ENCODE peak calls at places on chromosomes 7 and 10, in ten cellular contexts. C is activated CD4-positive, alpha-beta T cell treated with anti-CD3 and anti-CD28 coated beads, Interleukin-2, amount 10 ng/mL, durations not matched to agents 7 days and 5 days; V is ELR; I is NCI-H2081; A is germinal center; P is Kasumi-1; D is GM19239; J is effector CD4-positive, alpha-beta T cell; T is stimulated activated CD4-positive, alpha-beta T cell treated with anti-CD3 and anti-CD28 coated beads, Interleukin-15, amount 100 ng/mL, for 24 hours; F is NCI-H446 treated with DMSO at 0.1 percent for 48 hours. M is an unnamed sample.

GRCh38 chr7:21028186-21028989 is 241.7 kb upstream of the SP8 start:
- DNase-seq in J (no peak), T (no peak), V (no peak), C (no peak), D (no peak), I (peak; percentile 98), P (no peak), F (no peak), A (no peak), M (no peak)

GRCh38 chr7:64098-64521 is 128.3 kb upstream of the FAM20C start:
- DNase-seq in T (no peak), D (no peak), P (peak; percentile 21), F (no peak), V (peak; percentile 86), I (peak; percentile 9), A (no peak), J (no peak), C (no peak), M (no peak)

GRCh38 chr7:47622946-47623640 is 41.2 kb upstream of the TNS3 start:
- DNase-seq in P (no peak), J (no peak), F (no peak), I (no peak), C (no peak), D (no peak), A (no peak), T (no peak), V (peak; percentile 90), M (no peak)

GRCh38 chr10:52566471-52567246 is 205.9 kb downstream of the MBL2 start:
- DNase-seq in C (no peak), T (no peak), A (peak; percentile 4), I (no peak), F (no peak), J (no peak), V (peak; percentile 80), D (no peak), P (peak; percentile 46), M (no peak)

GRCh38 chr10:22503315-22504090 is 158.2 kb downstream of the SPAG6 start:
- DNase-seq in F (no peak), J (no peak), P (no peak), V (peak; percentile 31), T (no peak), A (no peak), D (no peak), I (no peak), C (no peak), M (no peak)

GRCh38 chr10:91796332-91797076 is 1.7 kb upstream of the TNKS2 start:
- DNase-seq in V (no peak), P (peak; percentile 46), C (peak; percentile 68), A (peak; percentile 43), F (no peak), T (peak; percentile 71), I (peak; percentile 47), D (no peak), J (peak; percentile 48), M (peak; percentile 45)

GRCh38 chr7:157485961-157486510 is 149.2 kb downstream of the DNAJB6 start:
- DNase-seq in F (no peak), C (peak; percentile 4), V (no peak), A (no peak), I (no peak), P (no peak), D (no peak), J (no peak), T (no peak), M (no peak)

GRCh38 chr7:51273360-51273759 is 43.2 kb downstream of the COBL start:
- DNase-seq in J (no peak), I (no peak), P (no peak), T (no peak), V (no peak), A (no peak), C (no peak), D (no peak), F (no peak), M (no peak)

GRCh38 chr7:38178695-38179344 is 775 bp downstream of the STARD3NL start:
- DNase-seq in F (no peak), P (peak; percentile 52), T (no peak), J (no peak), V (peak; percentile 65), C (no peak), I (no peak), D (no peak), A (peak; percentile 46), M (no peak)

GRCh38 chr7:16822029-16822428 is 17.2 kb upstream of the AGR2 start:
- DNase-seq in J (no peak), P (no peak), F (no peak), T (no peak), A (no peak), D (no peak), C (no peak), V (no peak), I (no peak), M (no peak)

GRCh38 chr7:89028319-89028718 is 232.8 kb upstream of the TEX47 start:
- DNase-seq in F (no peak), V (no peak), A (no peak), T (no peak), P (no peak), D (no peak), I (no peak), J (no peak), C (no peak), M (no peak)

GRCh38 chr10:102633282-102633681 is 11.0 kb upstream of the TRIM8 start:
- DNase-seq in J (no peak), V (peak; percentile 87), C (peak; percentile 25), A (no peak), P (peak; percentile 99), T (peak; percentile 62), I (no peak), D (no peak), F (no peak), M (no peak)

GRCh38 chr7:37212526-37212925 is 236.1 kb downstream of the ELMO1 start:
- DNase-seq in V (no peak), D (no peak), I (no peak), F (peak; percentile 46), P (no peak), C (no peak), J (no peak), A (no peak), T (no peak), M (no peak)

GRCh38 chr10:132311338-132311939 is 3.7 kb upstream of the STK32C start:
- DNase-seq in A (no peak), T (no peak), F (no peak), J (no peak), P (no peak), V (no peak), I (no peak), D (no peak), C (no peak), M (no peak)

GRCh38 chr7:25619963-25620799 is 391.9 kb upstream of the NPVF start:
- DNase-seq in I (no peak), A (peak; percentile 36), F (no peak), V (no peak), C (peak; percentile 29), P (peak; percentile 100), J (no peak), T (peak; percentile 12), D (no peak), M (peak; percentile 20)

GRCh38 chr7:87999261-87999660 is 65.2 kb downstream of the ADAM22 start:
- DNase-seq in P (no peak), J (no peak), C (no peak), D (no peak), A (no peak), V (no peak), F (no peak), I (no peak), T (no peak), M (no peak)

GRCh38 chr7:143884978-143885559 is 16.9 kb downstream of the TCAF1 start:
- DNase-seq in P (no peak), F (peak; percentile 71), J (no peak), T (peak; percentile 36), D (peak; percentile 35), C (no peak), V (peak; percentile 77), I (peak; percentile 78), A (peak; percentile 74), M (no peak)

GRCh38 chr7:43671520-43671919 is 57.8 kb downstream of the COA1 start:
- DNase-seq in F (no peak), P (no peak), T (no peak), D (no peak), I (no peak), C (no peak), V (no peak), J (no peak), A (no peak), M (no peak)

GRCh38 chr7:24572421-24573007 is 738 bp upstream of the PALS2 start:
- DNase-seq in C (peak; percentile 31), J (peak; percentile 10), F (no peak), I (peak; percentile 69), P (peak; percentile 39), A (peak; percentile 6), T (peak; percentile 29), V (peak; percentile 76), D (no peak), M (peak; percentile 9)

GRCh38 chr7:69800495-69800894 is 202.2 kb downstream of the AUTS2 start:
- DNase-seq in I (no peak), T (no peak), D (no peak), A (no peak), V (no peak), F (no peak), P (no peak), J (no peak), C (no peak), M (no peak)